ENCODE peak calls at places on chromosome 14, in five cellular contexts. R is esophagus squamous epithelium; G is cardiac fibroblast; N is CD4-positive, alpha-beta T cell; A is upper lobe of left lung. I is an unnamed sample.

GRCh38 chr14:69693823-69694729 is 72.9 kb upstream of the SRSF5 start:
- DNase-seq in R (no peak), G (no peak), N (no peak), A (peak), I (no peak)

GRCh38 chr14:93281937-93282336 is 50.9 kb downstream of the BTBD7 start:
- DNase-seq in R (no peak), G (no peak), N (no peak), A (no peak), I (no peak)

GRCh38 chr14:53127151-53127550 is 26.0 kb downstream of the DDHD1 start:
- DNase-seq in R (no peak), G (no peak), N (no peak), A (no peak), I (no peak)

GRCh38 chr14:38248629-38249028 is 7.3 kb downstream of the CLEC14A start:
- DNase-seq in R (no peak), G (no peak), N (no peak), A (no peak), I (no peak)

GRCh38 chr14:85252011-85252410 is 277.9 kb upstream of the FLRT2 start:
- DNase-seq in R (no peak), G (peak), N (no peak), A (no peak), I (no peak)

GRCh38 chr14:101226603-101227425 is 323.3 kb upstream of the RTL1 start:
- DNase-seq in R (no peak), G (no peak), N (no peak), A (no peak), I (no peak)

GRCh38 chr14:93587330-93587729 is 156.6 kb downstream of the UNC79 start:
- DNase-seq in R (no peak), G (no peak), N (no peak), A (no peak), I (no peak)

GRCh38 chr14:23513005-23513412 is 38.6 kb downstream of the ZFHX2 start:
- DNase-seq in R (no peak), G (no peak), N (no peak), A (no peak), I (no peak)

GRCh38 chr14:96757456-96757855 is 39.7 kb upstream of the VRK1 start:
- DNase-seq in R (no peak), G (no peak), N (no peak), A (no peak), I (no peak)

GRCh38 chr14:65101631-65102440 is 481 bp downstream of the MAX start:
- DNase-seq in R (no peak), G (no peak), N (peak), A (peak), I (peak)

GRCh38 chr14:36028218-36028617 is 148.3 kb downstream of the PTCSC3 start:
- DNase-seq in R (no peak), G (no peak), N (no peak), A (no peak), I (no peak)

GRCh38 chr14:92726135-92726932 is 22.1 kb downstream of the LGMN start:
- DNase-seq in R (no peak), G (peak), N (peak), A (peak), I (no peak)

GRCh38 chr14:99378782-99379214 is 101.9 kb downstream of the SETD3 start:
- DNase-seq in R (no peak), G (no peak), N (no peak), A (peak), I (no peak)

GRCh38 chr14:90556050-90556477 is 159.2 kb downstream of the CALM1 start:
- DNase-seq in R (no peak), G (no peak), N (no peak), A (peak), I (no peak)

GRCh38 chr14:55574988-55575387 is 5.0 kb upstream of the KTN1 start:
- DNase-seq in R (no peak), G (no peak), N (no peak), A (no peak), I (no peak)

GRCh38 chr14:26719514-26719913 is 121.7 kb upstream of the NOVA1 start:
- DNase-seq in R (no peak), G (peak), N (no peak), A (no peak), I (no peak)

GRCh38 chr14:68911594-68912227 is 67.4 kb downstream of the ACTN1 start:
- DNase-seq in R (no peak), G (peak), N (peak), A (peak), I (no peak)

GRCh38 chr14:23102801-23103200 is 2.0 kb downstream of the CIROP start:
- DNase-seq in R (no peak), G (no peak), N (no peak), A (no peak), I (no peak)

GRCh38 chr14:64693766-64694165 is 10.5 kb upstream of the PLEKHG3 start:
- DNase-seq in R (no peak), G (no peak), N (no peak), A (no peak), I (no peak)

GRCh38 chr14:31270196-31270772 is 62.7 kb upstream of the HECTD1 start:
- DNase-seq in R (no peak), G (no peak), N (no peak), A (no peak), I (no peak)

GRCh38 chr14:61911534-61911933 is 149.3 kb downstream of the SNAPC1 start:
- DNase-seq in R (no peak), G (no peak), N (no peak), A (no peak), I (no peak)

GRCh38 chr14:71403673-71404072 is 496.4 kb downstream of the PCNX1 start:
- DNase-seq in R (no peak), G (peak), N (no peak), A (no peak), I (no peak)

GRCh38 chr14:70525691-70526090 is 9.1 kb downstream of the ADAM20 start:
- DNase-seq in R (no peak), G (no peak), N (no peak), A (no peak), I (no peak)

GRCh38 chr14:94100847-94101246 is 9.7 kb upstream of the IFI27 start:
- DNase-seq in R (no peak), G (peak), N (no peak), A (no peak), I (no peak)

GRCh38 chr14:101464310-101464983 is 96.8 kb upstream of the DIO3 start:
- DNase-seq in R (no peak), G (no peak), N (no peak), A (no peak), I (no peak)

GRCh38 chr14:68842298-68842697 is 49.4 kb upstream of the ZFP36L1 start:
- DNase-seq in R (no peak), G (no peak), N (no peak), A (no peak), I (no peak)

GRCh38 chr14:58944226-58944769 is 244.2 kb upstream of the DAAM1 start:
- DNase-seq in R (no peak), G (no peak), N (no peak), A (no peak), I (no peak)

GRCh38 chr14:58944957-58945356 is 243.5 kb upstream of the DAAM1 start:
- DNase-seq in R (no peak), G (no peak), N (no peak), A (no peak), I (no peak)

GRCh38 chr14:58947156-58947555 is 241.3 kb upstream of the DAAM1 start:
- DNase-seq in R (no peak), G (no peak), N (no peak), A (no peak), I (no peak)

GRCh38 chr14:58950555-58950954 is 237.9 kb upstream of the DAAM1 start:
- DNase-seq in R (no peak), G (no peak), N (no peak), A (no peak), I (no peak)

GRCh38 chr14:58947816-58948440 is 240.5 kb upstream of the DAAM1 start:
- DNase-seq in R (no peak), G (peak), N (no peak), A (no peak), I (no peak)
- TF ChIP-seq CTCF in R (no peak), G (no peak), N (no peak), A (no peak), I (peak)

GRCh38 chr14:103085106-103086091 is 1.4 kb downstream of the LBHD2 start:
- DNase-seq in R (no peak), G (no peak), N (no peak), A (no peak), I (no peak)

GRCh38 chr14:103087343-103087835 is 3.4 kb downstream of the LBHD2 start:
- DNase-seq in R (no peak), G (no peak), N (no peak), A (no peak), I (no peak)

GRCh38 chr14:103081951-103082350 is 2.1 kb upstream of the LBHD2 start:
- DNase-seq in R (no peak), G (no peak), N (no peak), A (no peak), I (no peak)

GRCh38 chr14:103086771-103087342 is 2.8 kb downstream of the LBHD2 start:
- DNase-seq in R (no peak), G (no peak), N (no peak), A (no peak), I (no peak)

DNA sequence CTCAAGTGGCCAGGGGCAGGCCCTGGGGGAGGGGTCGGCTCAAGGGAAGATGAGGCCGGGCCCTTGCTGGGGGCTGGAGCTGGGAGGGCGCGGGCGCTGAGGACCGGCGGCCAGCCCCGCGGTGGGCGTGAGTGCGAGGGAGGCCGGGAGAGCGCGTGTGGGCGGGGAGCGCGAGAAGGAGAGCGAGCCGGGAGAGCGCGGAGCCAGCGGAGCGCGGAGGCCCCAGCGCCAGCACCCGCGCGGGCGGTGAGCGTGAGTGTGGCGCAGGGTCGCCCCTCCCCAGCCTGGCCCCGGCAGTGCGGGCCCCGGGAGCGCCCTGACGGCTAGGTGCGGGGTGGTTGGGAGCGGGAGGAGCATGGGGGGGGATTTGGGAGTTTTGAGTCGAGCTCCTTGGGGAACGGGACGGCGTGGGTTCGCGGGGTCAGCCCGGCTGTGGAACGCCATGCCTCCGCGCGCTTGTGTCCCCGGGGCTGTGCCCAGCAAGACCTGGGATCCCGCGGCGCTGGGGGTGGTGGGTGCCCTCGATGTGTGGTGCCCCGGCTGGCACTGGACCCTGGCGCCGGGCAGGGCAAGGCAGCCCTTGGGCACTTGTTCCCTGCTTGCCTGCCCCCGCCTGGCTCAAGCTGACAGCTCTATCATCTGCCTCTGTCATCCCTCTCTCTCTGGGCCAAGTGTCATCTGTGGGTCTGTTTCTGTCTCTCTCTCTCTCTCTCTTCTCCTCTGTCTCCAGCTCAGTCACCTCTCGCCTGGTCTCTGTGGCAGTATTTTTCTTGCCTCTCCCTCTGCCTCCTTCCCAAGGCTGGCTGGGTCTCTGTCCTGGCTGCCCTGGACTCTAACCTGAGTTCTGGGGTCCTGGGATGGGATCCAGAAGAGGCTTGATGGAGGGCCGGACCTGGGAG is at the start of gene LBHD2:
- DNase-seq in R (no peak), G (no peak), N (no peak), A (no peak), I (no peak)
- TF ChIP-seq CTCF in R (no peak), G (no peak), N (no peak), A (no peak), I (no peak)

GRCh38 chr14:34356267-34356660 is 105.8 kb downstream of the SPTSSA start:
- DNase-seq in R (no peak), G (peak), N (no peak), A (no peak), I (no peak)

GRCh38 chr14:34354556-34354955 is 107.5 kb downstream of the SPTSSA start:
- DNase-seq in R (no peak), G (no peak), N (no peak), A (no peak), I (no peak)

GRCh38 chr14:34359423-34360120 is 102.5 kb downstream of the SPTSSA start:
- DNase-seq in R (no peak), G (no peak), N (no peak), A (no peak), I (no peak)

GRCh38 chr14:34350903-34351302 is 111.1 kb downstream of the SPTSSA start:
- DNase-seq in R (no peak), G (no peak), N (no peak), A (no peak), I (no peak)

GRCh38 chr14:34355584-34356266 is 106.3 kb downstream of the SPTSSA start:
- DNase-seq in R (no peak), G (peak), N (no peak), A (no peak), I (no peak)
- TF ChIP-seq CTCF in R (no peak), G (no peak), N (no peak), A (no peak), I (no peak)

GRCh38 chr14:72690324-72690723 is 203.6 kb downstream of the DPF3 start:
- DNase-seq in R (no peak), G (no peak), N (no peak), A (no peak), I (no peak)
- TF ChIP-seq CTCF in R (no peak), G (no peak), N (no peak), A (no peak), I (no peak)